ENCODE peak calls at places on chromosomes 2 and 18, in nine cellular contexts. J is GM23338, G is IMR-90, L is PC-9, B is prostate gland, A is psoas muscle, Q is mesenchymal stem cell, P is tibial artery, T is GM23248. Y is an unnamed sample.

GRCh38 chr2:164910091-164910899 is 45.0 kb downstream of the SLC38A11 start:
- DNase-seq in J (peak; percentile 17), G (peak; percentile 77), L (no peak), B (peak; percentile 77), A (no peak), Q (peak; percentile 75), P (no peak), T (no peak), Y (peak; percentile 60)

GRCh38 chr2:69214898-69215297 is 172.1 kb downstream of the GFPT1 start:
- DNase-seq in J (no peak), G (peak; percentile 77), L (no peak), B (no peak), A (no peak), Q (peak; percentile 72), P (peak; percentile 48), T (peak; percentile 76), Y (no peak)

GRCh38 chr2:62415019-62415431 is 91.0 kb downstream of the TMEM17 start:
- DNase-seq in J (no peak), G (no peak), L (no peak), B (no peak), A (no peak), Q (no peak), P (no peak), T (no peak), Y (no peak)

GRCh38 chr2:128456281-128456680 is 137.6 kb upstream of the HS6ST1 start:
- DNase-seq in J (no peak), G (no peak), L (no peak), B (no peak), A (no peak), Q (no peak), P (peak; percentile 8), T (no peak), Y (no peak)

GRCh38 chr2:211455225-211455841 is 898.9 kb downstream of the CPS1 start:
- DNase-seq in J (peak; percentile 71), G (peak; percentile 22), L (no peak), B (no peak), A (no peak), Q (peak; percentile 50), P (no peak), T (peak; percentile 58), Y (peak; percentile 38)

GRCh38 chr2:149365826-149366583 is 35.6 kb downstream of the LYPD6 start:
- DNase-seq in J (no peak), G (peak; percentile 4), L (peak; percentile 91), B (peak; percentile 12), A (no peak), Q (peak; percentile 43), P (no peak), T (peak; percentile 55), Y (no peak)

GRCh38 chr2:98869272-98869641 is 66.8 kb downstream of the CRACDL start:
- DNase-seq in J (peak; percentile 55), G (no peak), L (peak; percentile 100), B (no peak), A (no peak), Q (no peak), P (no peak), T (no peak), Y (peak; percentile 79)

GRCh38 chr18:74316257-74317180 is 880 bp downstream of the C18orf63 start:
- DNase-seq in J (peak; percentile 54), G (peak; percentile 84), L (peak; percentile 95), B (no peak), A (no peak), Q (peak; percentile 40), P (no peak), T (peak; percentile 86), Y (no peak)

GRCh38 chr2:11628675-11629074 is 41.3 kb downstream of the NTSR2 start:
- DNase-seq in J (no peak), G (no peak), L (no peak), B (no peak), A (no peak), Q (no peak), P (no peak), T (no peak), Y (no peak)

GRCh38 chr2:76965772-76966171 is 556.4 kb downstream of the LRRTM4 start:
- DNase-seq in J (no peak), G (no peak), L (no peak), B (no peak), A (no peak), Q (no peak), P (no peak), T (no peak), Y (no peak)

GRCh38 chr2:202278036-202278760 is 12.6 kb downstream of the NOP58 start:
- DNase-seq in J (no peak), G (peak; percentile 66), L (peak; percentile 64), B (no peak), A (no peak), Q (peak; percentile 77), P (no peak), T (peak; percentile 80), Y (no peak)

GRCh38 chr2:120817136-120817955 is 81.7 kb downstream of the GLI2 start:
- DNase-seq in J (no peak), G (no peak), L (no peak), B (peak; percentile 50), A (no peak), Q (no peak), P (no peak), T (no peak), Y (no peak)

GRCh38 chr2:128783896-128784295 is 465.2 kb upstream of the HS6ST1 start:
- DNase-seq in J (no peak), G (no peak), L (no peak), B (no peak), A (no peak), Q (no peak), P (peak; percentile 18), T (peak; percentile 18), Y (no peak)

GRCh38 chr18:8937112-8937641 is 165.3 kb upstream of the NDUFV2 start:
- DNase-seq in J (peak; percentile 20), G (peak; percentile 60), L (no peak), B (no peak), A (no peak), Q (no peak), P (no peak), T (no peak), Y (no peak)

GRCh38 chr2:26222976-26223375 is 21.5 kb downstream of the HADHA start:
- DNase-seq in J (no peak), G (no peak), L (no peak), B (no peak), A (no peak), Q (no peak), P (no peak), T (no peak), Y (no peak)

GRCh38 chr2:160719116-160719515 is 225.5 kb upstream of the RBMS1 start:
- DNase-seq in J (no peak), G (peak; percentile 57), L (peak; percentile 38), B (no peak), A (no peak), Q (peak; percentile 51), P (no peak), T (peak; percentile 68), Y (no peak)

GRCh38 chr18:70422061-70422965 is 133.5 kb downstream of the SOCS6 start:
- DNase-seq in J (no peak), G (peak; percentile 93), L (peak; percentile 97), B (peak; percentile 34), A (peak; percentile 72), Q (peak; percentile 94), P (peak; percentile 84), T (peak; percentile 93), Y (no peak)

GRCh38 chr2:71857632-71858031 is 290.0 kb downstream of the CYP26B1 start:
- DNase-seq in J (no peak), G (no peak), L (no peak), B (no peak), A (no peak), Q (no peak), P (no peak), T (no peak), Y (no peak)

GRCh38 chr18:24055009-24055804 is 40.7 kb downstream of the TTC39C start:
- DNase-seq in J (no peak), G (no peak), L (no peak), B (no peak), A (no peak), Q (no peak), P (no peak), T (no peak), Y (no peak)
- H3K4me1 ChIP-seq in J (peaks cover 26% of the 10 kb centered on the region), G (peaks cover 14% of the 10 kb centered on the region), L (peaks cover 18% of the 10 kb centered on the region), B (no peaks in the 10 kb centered on the region), A (no peaks in the 10 kb centered on the region), Q (peaks cover 6% of the 10 kb centered on the region), P (no peaks in the 10 kb centered on the region), T (peaks cover 10% of the 10 kb centered on the region), Y (peaks cover 8% of the 10 kb centered on the region)

DNA sequence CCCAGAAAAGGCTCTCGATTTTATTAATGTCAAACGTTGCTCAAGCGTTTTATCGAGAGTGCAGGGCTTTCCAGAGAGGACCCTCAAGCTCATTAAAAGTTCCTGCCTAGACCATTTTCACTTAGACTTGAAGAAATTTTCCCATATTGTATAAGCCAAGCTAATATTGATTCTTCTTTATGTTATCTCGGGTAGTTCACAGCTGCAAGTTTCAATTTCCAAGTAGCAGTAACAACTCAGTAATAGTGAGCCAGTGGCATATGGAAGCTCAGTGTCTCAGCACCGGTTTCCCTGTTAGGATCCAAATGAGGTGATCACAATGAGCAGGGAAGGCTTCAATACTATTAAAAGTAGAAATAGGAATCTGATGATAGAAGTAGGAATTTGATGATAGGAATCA is 274.5 kb downstream of the TMX3 start:
- DNase-seq in J (no peak), G (no peak), L (no peak), B (no peak), A (no peak), Q (no peak), P (no peak), T (peak; percentile 20), Y (no peak)
- H3K4me1 ChIP-seq in J (no peaks in the 10 kb centered on the region), G (peaks cover 6% of the 10 kb centered on the region), L (no peaks in the 10 kb centered on the region), B (no peaks in the 10 kb centered on the region), A (no peaks in the 10 kb centered on the region), Q (no peaks in the 10 kb centered on the region), P (no peaks in the 10 kb centered on the region), T (peaks cover 45% of the 10 kb centered on the region), Y (peaks cover 10% of the 10 kb centered on the region)

GRCh38 chr18:35045808-35046207 is 4.6 kb downstream of the MAPRE2 start:
- DNase-seq in J (no peak), G (no peak), L (no peak), B (no peak), A (no peak), Q (no peak), P (no peak), T (peak; percentile 16), Y (no peak)

GRCh38 chr18:35045121-35045520 is 3.9 kb downstream of the MAPRE2 start:
- DNase-seq in J (no peak), G (peak; percentile 63), L (no peak), B (no peak), A (no peak), Q (peak; percentile 77), P (no peak), T (peak; percentile 50), Y (no peak)

GRCh38 chr18:35050004-35050623 is 8.9 kb downstream of the MAPRE2 start:
- DNase-seq in J (no peak), G (no peak), L (no peak), B (no peak), A (no peak), Q (peak; percentile 54), P (no peak), T (no peak), Y (no peak)

GRCh38 chr18:35049111-35050003 is 8.1 kb downstream of the MAPRE2 start:
- DNase-seq in J (no peak), G (no peak), L (no peak), B (no peak), A (no peak), Q (no peak), P (no peak), T (no peak), Y (no peak)

GRCh38 chr18:35047697-35048292 is 6.6 kb downstream of the MAPRE2 start:
- DNase-seq in J (no peak), G (no peak), L (no peak), B (no peak), A (no peak), Q (no peak), P (no peak), T (no peak), Y (no peak)
- H3K4me1 ChIP-seq in J (peaks cover 38% of the 10 kb centered on the region), G (peaks cover 7% of the 10 kb centered on the region), L (no peaks in the 10 kb centered on the region), B (no peaks in the 10 kb centered on the region), A (peaks cover 80% of the 10 kb centered on the region), Q (peaks cover 2% of the 10 kb centered on the region), P (peaks cover 40% of the 10 kb centered on the region), T (peaks cover 12% of the 10 kb centered on the region), Y (no peaks in the 10 kb centered on the region)

GRCh38 chr2:238435752-238436096 is 9.0 kb downstream of the ASB1 start:
- DNase-seq in J (no peak), G (no peak), L (no peak), B (no peak), A (no peak), Q (no peak), P (no peak), T (no peak), Y (no peak)
- H3K4me1 ChIP-seq in J (no peaks in the 10 kb centered on the region), G (peaks cover 32% of the 10 kb centered on the region), L (peaks cover 13% of the 10 kb centered on the region), B (no peaks in the 10 kb centered on the region), A (peaks cover 21% of the 10 kb centered on the region), Q (peaks cover 12% of the 10 kb centered on the region), P (no peaks in the 10 kb centered on the region), T (peaks cover 89% of the 10 kb centered on the region), Y (no peaks in the 10 kb centered on the region)